ENCODE peak calls at places on chromosomes 2 and 18, in eight cellular contexts. H is endodermal cell, D is BE2C, U is neural progenitor cell, K is sigmoid colon, A is IMR-90, B is stomach, N is mucosa of descending colon. F is an unnamed sample.

GRCh38 chr2:14517731-14518130 is 114.8 kb upstream of the LRATD1 start:
- DNase-seq in D (no peak), N (no peak), B (no peak), H (no peak), U (no peak), A (no peak), K (no peak), F (no peak)

GRCh38 chr2:201467666-201468065 is 16.1 kb downstream of the STRADB start:
- DNase-seq in K (no peak), H (no peak), D (no peak), A (no peak), U (no peak), N (no peak), B (no peak), F (no peak)

GRCh38 chr2:166632616-166633015 is 138.6 kb upstream of the SCN7A start:
- DNase-seq in A (peak), K (no peak), N (no peak), U (no peak), B (no peak), D (peak), H (peak), F (peak)

GRCh38 chr2:45130758-45131157 is 121.5 kb upstream of the SIX2 start:
- DNase-seq in N (no peak), K (no peak), H (no peak), D (no peak), A (no peak), B (no peak), U (no peak), F (peak)

GRCh38 chr18:32276256-32276655 is 86.4 kb downstream of the MEP1B start:
- DNase-seq in H (no peak), D (no peak), N (no peak), B (no peak), U (no peak), A (no peak), K (no peak), F (no peak)

GRCh38 chr2:70777450-70777849 is 9.4 kb upstream of the ADD2 start:
- DNase-seq in B (no peak), H (no peak), D (no peak), N (no peak), K (no peak), U (no peak), A (no peak), F (no peak)

GRCh38 chr18:58020567-58021107 is 23.4 kb upstream of the NEDD4L start:
- DNase-seq in K (no peak), N (no peak), H (no peak), U (no peak), B (no peak), D (no peak), A (no peak), F (no peak)

GRCh38 chr2:16184341-16184890 is 244.1 kb downstream of the MYCN start:
- DNase-seq in B (no peak), A (no peak), K (no peak), N (no peak), U (no peak), D (no peak), H (no peak), F (no peak)

GRCh38 chr2:151999058-151999457 is 99.8 kb downstream of the CACNB4 start:
- DNase-seq in H (peak), K (no peak), D (peak), U (peak), A (peak), B (peak), N (peak), F (peak)

GRCh38 chr18:57915241-57915640 is 112.1 kb upstream of the ATP8B1 start:
- DNase-seq in K (no peak), N (no peak), U (no peak), D (no peak), A (peak), B (no peak), H (no peak), F (no peak)

GRCh38 chr2:28702415-28702859 is 49.2 kb upstream of the PPP1CB start:
- DNase-seq in U (no peak), B (no peak), N (no peak), H (no peak), K (peak), D (no peak), A (no peak), F (no peak)

GRCh38 chr2:64613276-64613675 is 40.4 kb downstream of the SERTAD2 start:
- DNase-seq in A (no peak), D (no peak), K (peak), U (no peak), B (no peak), H (peak), N (no peak), F (peak)

GRCh38 chr2:74742486-74742885 is 88.4 kb downstream of the SEMA4F start:
- DNase-seq in D (no peak), B (no peak), U (no peak), K (no peak), A (no peak), N (no peak), H (no peak), F (no peak)

GRCh38 chr2:61793389-61793836 is 60.4 kb downstream of the FAM161A start:
- DNase-seq in U (peak), N (peak), K (peak), A (peak), D (peak), H (peak), B (peak), F (peak)
- H3K4me3 ChIP-seq in U (peak), N (no peak), K (no peak), A (peak), D (no peak), H (no peak), B (peak), F (no peak)

DNA sequence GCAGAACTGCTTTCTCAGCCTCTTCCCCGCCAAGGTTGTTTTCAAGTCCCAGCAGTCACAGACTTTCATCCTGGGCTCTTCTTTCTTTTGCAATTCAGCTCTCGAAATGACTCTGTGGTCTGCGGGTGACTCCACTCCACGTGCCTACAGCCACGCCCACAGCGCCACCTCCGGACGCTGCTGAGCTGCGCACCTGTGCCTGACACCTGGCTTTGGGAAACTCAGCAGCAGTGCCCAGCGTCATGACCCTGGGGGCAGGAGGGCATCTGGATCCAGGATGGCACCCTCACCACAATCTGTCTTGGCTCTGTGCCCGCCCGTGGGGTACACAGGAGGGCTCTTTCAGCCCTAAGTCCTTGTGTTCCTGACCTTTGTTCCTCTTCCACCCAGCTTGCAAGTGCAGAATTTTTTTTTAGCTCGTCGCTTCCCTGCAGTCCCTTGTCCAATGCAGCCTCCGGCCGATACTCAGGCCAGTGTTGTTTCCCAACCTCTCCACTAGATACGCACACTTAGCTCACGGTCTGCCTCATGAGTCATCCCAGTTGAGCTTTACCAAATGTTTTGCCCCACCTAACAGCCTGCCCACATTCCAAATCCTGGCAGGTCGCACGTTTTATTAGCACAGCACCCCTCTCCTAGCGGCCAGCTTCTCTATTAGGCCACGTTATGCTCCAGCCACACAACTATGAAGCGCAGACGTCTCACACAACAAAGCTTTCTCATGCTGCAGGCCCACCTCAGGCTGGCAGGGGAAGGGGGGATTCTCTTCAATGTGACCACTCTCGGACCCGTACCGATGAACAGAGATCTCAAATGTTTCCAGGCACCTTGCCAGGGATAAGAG is 6.5 kb upstream of the CAPN10 start:
- DNase-seq in K (peak), H (peak), B (peak), U (peak), D (no peak), N (peak), A (peak), F (peak)
- TF ChIP-seq CTCF in K (no peak), H (peak), B (peak), U (peak), D (no peak), N (peak), A (no peak), F (no peak)

DNA sequence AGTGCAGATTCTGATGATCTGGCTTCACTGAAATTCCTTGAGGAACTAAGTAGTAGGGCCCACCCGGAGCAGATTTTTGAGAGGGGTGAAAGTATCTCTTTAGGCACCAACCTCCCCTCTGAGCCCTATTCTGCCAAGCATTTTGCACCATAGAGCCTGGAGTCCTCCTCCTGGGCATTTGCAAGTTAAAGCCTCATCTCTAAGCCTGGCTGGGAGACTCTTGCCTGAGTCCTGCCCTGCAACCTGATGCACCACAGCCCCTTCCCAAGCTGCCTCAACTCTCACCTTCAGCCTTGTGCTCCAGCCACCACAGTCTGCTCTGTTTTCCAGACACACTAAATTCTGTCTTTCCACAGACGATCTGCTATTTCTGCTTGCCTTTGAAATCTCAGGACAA is 79.6 kb upstream of the PKDCC start:
- DNase-seq in H (peak), U (no peak), B (no peak), D (no peak), K (no peak), N (no peak), A (no peak), F (no peak)
- H3K4me3 ChIP-seq in H (no peak), U (no peak), B (no peak), D (no peak), K (no peak), N (no peak), A (no peak), F (no peak)

DNA sequence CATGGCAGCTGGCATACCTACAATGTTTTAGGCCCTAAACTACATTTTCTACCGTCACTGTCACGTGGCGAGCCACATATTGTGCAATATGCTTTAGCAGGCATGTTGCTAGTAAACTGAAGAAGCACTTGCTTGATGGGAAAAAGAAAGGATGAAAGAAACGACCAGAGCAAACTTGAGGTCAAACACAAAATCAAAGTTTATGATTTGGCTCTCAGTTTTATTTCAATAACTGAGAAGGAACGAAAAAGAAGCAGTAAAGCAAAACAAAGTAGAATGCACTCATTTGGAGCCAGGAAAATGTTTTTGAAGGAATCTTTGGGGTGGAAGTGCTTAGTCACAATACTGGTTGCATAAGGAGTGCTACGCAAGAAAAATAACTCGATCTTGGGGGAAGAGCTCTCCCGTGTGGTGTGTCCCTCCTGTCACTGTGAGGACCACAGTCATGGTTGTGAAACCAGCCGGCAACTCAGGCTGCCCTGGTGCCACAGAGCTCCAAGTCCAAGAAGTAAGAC is 349.8 kb downstream of the RBM43 start:
- DNase-seq in B (peak), U (no peak), A (peak), K (peak), D (no peak), N (no peak), H (peak), F (peak)
- TF ChIP-seq CTCF in B (no peak), U (no peak), A (peak), K (no peak), D (peak), N (no peak), H (peak), F (peak)

DNA sequence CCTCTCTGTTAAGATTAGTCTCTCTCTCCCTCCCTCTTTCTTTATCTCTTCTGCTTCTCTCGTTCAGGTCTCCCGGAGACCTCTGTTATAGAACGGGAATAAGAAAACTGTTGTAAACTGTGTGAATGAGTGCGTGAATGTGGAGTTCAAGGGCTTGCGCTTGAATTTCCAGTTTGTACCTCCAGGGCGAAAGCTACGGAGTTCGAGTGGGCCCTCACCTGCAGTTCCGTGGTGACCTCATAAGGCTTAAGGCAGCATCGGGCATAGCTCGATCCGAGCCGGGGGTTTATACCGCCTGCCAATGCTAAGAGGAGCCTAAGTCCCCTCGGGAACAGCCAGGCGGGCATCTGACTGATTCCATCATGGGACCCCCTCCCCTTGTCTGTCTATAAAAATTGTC is 26.5 kb downstream of the SKA1 start:
- DNase-seq in B (no peak), U (no peak), K (no peak), A (no peak), N (no peak), D (no peak), H (no peak), F (no peak)
- H3K4me3 ChIP-seq in B (no peak), U (no peak), K (no peak), A (no peak), N (no peak), D (no peak), H (peak), F (no peak)

DNA sequence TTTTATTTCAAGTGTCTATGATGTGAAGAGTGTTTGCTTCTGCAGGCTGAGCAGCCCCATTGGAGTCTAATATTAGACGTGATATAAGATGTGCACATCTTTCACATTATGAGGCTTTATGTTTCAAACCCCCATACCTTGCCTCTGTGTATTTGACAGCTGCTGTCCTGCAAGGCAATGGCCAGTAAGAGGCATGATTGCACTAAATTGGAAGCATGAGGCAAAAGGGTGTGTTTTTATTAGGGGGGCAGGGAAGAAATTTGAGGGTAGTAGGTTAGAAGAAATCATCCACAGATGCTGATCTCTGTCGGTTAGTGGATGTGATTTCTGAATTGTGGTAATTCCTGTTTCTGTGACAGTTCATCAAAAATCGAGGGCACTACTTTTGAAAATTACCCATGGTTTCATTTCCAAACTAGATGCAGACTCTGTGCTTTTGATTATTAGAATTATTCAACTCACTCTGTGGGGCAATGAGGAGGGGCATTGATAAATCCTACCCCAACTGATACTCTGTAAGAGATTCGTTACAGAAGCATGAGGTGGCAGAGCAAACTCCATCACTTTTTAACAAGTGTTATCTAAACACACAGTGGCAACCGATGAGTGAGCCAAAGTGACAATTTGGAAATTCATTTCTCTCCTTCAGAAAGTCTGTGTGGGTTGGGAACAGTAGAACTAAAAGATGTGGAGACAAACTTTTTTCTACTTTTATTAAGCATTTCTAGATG is 452.9 kb downstream of the ARHGAP15 start:
- DNase-seq in N (no peak), A (peak), B (no peak), U (peak), K (no peak), H (no peak), D (no peak), F (no peak)
- TF ChIP-seq CTCF in N (no peak), A (peak), B (no peak), U (peak), K (no peak), H (peak), D (peak), F (peak)

DNA sequence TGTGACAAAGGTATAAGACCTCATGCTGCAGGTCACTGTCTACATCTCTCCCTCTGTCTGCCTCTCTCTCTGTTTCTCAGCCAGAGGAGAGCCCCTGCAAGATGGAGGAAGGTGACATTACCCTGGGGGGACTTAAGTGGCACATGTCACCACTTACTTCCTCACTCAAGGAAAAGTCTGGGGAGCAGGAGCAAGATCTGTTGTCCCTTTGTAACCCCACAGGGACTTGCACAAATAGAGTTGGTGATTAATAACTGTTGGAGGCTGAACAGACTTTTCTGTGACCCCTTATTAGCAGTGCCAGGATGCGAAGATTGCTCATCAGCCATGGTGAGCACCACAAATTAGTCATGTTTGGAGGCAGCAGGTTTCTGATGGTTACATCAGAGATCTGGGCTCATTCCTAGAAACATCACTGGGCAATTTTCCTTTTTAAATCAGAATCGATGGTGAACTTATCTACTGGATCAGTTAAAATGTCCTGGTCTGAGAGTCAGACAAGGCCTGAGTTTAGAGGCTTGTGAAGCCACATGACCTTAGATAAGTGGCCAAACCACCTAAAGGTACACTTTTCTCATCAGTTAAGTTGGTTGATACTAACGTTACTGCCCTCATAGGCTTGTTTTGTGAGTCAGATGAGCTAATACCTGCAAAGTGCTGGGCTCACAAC is 81.2 kb upstream of the LTBP1 start:
- DNase-seq in N (no peak), U (no peak), H (no peak), A (peak), B (no peak), K (no peak), D (no peak), F (peak)
- H3K4me3 ChIP-seq in N (no peak), U (no peak), H (no peak), A (no peak), B (no peak), K (no peak), D (no peak), F (no peak)

GRCh38 chr18:8982416-8983183 is 119.9 kb upstream of the NDUFV2 start:
- DNase-seq in U (peak), B (peak), H (peak), N (no peak), D (peak), K (no peak), A (peak), F (peak)
- TF ChIP-seq CTCF in U (peak), B (peak), H (peak), N (no peak), D (peak), K (no peak), A (peak), F (peak)

DNA sequence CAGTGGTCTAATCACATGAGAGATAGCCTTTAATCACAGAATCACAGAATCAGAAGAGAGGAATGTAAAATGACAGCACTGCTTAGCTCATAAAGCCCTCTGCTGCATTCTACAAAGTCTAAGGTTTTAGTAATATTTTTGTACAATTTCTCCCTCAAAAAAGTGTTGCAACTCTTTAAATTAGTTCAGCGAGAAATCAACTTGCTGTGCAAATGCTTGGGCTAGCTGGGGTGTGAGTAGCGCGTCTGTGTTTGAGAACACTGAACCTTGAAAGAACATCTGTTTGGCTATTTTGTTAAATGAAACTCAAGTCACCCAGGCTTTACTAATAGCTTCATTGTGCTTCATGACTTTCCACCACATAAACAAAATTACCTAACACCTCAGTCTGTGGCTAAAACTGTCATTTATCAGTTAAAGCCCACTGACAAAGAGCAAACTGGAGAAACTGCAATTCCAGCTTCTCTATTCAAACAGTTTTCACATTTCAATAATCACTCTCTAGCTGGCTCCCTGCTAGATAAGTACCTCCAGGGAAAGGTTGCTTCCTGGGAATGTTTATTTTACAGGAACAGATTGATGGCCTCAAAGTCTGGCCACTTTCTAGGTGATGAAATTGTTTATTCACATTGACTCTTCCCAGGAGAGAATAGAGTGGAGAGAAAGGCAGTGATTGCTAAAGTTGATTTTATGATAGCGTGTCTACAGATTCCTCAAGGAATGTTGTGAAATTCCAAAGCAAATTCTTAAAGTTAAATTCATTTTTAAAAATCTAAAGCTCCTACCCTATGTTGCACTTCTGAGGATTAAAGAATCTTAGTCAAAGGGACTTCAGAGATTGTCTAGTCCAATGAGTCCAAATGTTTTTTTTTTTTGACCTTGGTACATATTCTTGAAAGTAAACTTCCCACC is 36.0 kb upstream of the STAT1 start:
- DNase-seq in B (no peak), K (peak), U (peak), H (no peak), A (peak), N (no peak), D (no peak), F (peak)
- H3K4me3 ChIP-seq in B (no peak), K (no peak), U (no peak), H (no peak), A (no peak), N (no peak), D (no peak), F (no peak)

DNA sequence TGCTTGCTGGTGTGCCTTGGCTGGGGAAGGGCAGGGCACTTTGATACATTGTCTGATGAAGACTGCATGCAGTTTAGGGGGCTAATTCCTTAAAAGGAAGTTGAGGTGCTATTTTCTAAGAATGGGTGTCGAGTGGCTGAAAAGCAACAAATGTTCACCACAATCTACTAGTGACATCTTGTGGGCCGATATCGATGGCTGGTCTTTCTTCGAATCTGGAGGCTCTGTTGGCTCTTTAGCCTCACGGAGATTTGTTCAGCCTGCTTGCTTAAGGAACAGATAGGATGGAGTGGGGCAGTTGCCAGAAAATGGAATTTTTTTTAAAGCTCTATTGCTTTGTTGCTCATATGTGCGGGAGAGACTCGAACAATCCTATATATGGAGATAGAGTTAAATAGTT is 71.0 kb upstream of the LYPD6B start:
- DNase-seq in U (peak), N (no peak), H (no peak), B (no peak), A (peak), K (no peak), D (no peak), F (peak)
- TF ChIP-seq CTCF in U (peak), N (no peak), H (no peak), B (no peak), A (peak), K (no peak), D (no peak), F (peak)